ENCODE peak calls at places on chromosomes 5 and 9, in four cellular contexts. D is HCT116, B is K562, S is HepG2. Q is an unnamed sample.

GRCh38 chr9:80964951-80965350 is 724.4 kb downstream of the TLE1 start:
- DNase-seq in D (no peak), B (no peak), S (no peak), Q (no peak)

GRCh38 chr5:126339215-126339805 is 83.9 kb upstream of the GRAMD2B start:
- DNase-seq in D (peak; percentile 54), B (peak; percentile 53), S (peak; percentile 61), Q (no peak)

GRCh38 chr5:175596818-175597217 is 61.1 kb upstream of the HRH2 start:
- DNase-seq in D (no peak), B (no peak), S (no peak), Q (no peak)

GRCh38 chr9:92960561-92961290 is 13.4 kb downstream of the FGD3 start:
- DNase-seq in D (no peak), B (no peak), S (no peak), Q (no peak)

GRCh38 chr5:180598797-180599589 is 7.7 kb upstream of the SCGB3A1 start:
- DNase-seq in D (no peak), B (peak; percentile 13), S (no peak), Q (no peak)

GRCh38 chr5:138706655-138707480 is 46.4 kb upstream of the CTNNA1 start:
- DNase-seq in D (no peak), B (no peak), S (no peak), Q (no peak)

GRCh38 chr5:137515238-137515637 is 16.1 kb upstream of the SPOCK1 start:
- DNase-seq in D (no peak), B (no peak), S (no peak), Q (no peak)

GRCh38 chr5:1152771-1153282 is 41.0 kb upstream of the SLC12A7 start:
- DNase-seq in D (no peak), B (no peak), S (no peak), Q (no peak)

GRCh38 chr5:32298056-32298420 is 14.7 kb downstream of the MTMR12 start:
- DNase-seq in D (no peak), B (peak; percentile 15), S (no peak), Q (no peak)

GRCh38 chr9:68895741-68896478 is 118.0 kb downstream of the PRKACG start:
- DNase-seq in D (no peak), B (no peak), S (no peak), Q (no peak)

GRCh38 chr5:108028883-108029282 is 353.0 kb downstream of the FBXL17 start:
- DNase-seq in D (no peak), B (no peak), S (no peak), Q (no peak)

GRCh38 chr5:33850100-33850594 is 41.6 kb downstream of the ADAMTS12 start:
- DNase-seq in D (no peak), B (no peak), S (peak; percentile 3), Q (no peak)

GRCh38 chr5:6818594-6819512 is 105.6 kb downstream of the TENT4A start:
- DNase-seq in D (no peak), B (no peak), S (no peak), Q (no peak)

GRCh38 chr5:130155395-130155794 is 251.1 kb downstream of the CHSY3 start:
- DNase-seq in D (no peak), B (no peak), S (no peak), Q (no peak)

GRCh38 chr9:137866226-137867141 is 11.1 kb upstream of the CACNA1B start:
- DNase-seq in D (no peak), B (no peak), S (no peak), Q (no peak)

GRCh38 chr5:102815560-102816324 is 60.6 kb downstream of the PAM start:
- DNase-seq in D (no peak), B (no peak), S (no peak), Q (no peak)

GRCh38 chr9:30197954-30198353 is 2186.5 kb upstream of the ACO1 start:
- DNase-seq in D (no peak), B (no peak), S (peak; percentile 57), Q (no peak)

GRCh38 chr5:19002111-19002510 is 985.9 kb downstream of the CDH18 start:
- DNase-seq in D (no peak), B (no peak), S (no peak), Q (no peak)

DNA sequence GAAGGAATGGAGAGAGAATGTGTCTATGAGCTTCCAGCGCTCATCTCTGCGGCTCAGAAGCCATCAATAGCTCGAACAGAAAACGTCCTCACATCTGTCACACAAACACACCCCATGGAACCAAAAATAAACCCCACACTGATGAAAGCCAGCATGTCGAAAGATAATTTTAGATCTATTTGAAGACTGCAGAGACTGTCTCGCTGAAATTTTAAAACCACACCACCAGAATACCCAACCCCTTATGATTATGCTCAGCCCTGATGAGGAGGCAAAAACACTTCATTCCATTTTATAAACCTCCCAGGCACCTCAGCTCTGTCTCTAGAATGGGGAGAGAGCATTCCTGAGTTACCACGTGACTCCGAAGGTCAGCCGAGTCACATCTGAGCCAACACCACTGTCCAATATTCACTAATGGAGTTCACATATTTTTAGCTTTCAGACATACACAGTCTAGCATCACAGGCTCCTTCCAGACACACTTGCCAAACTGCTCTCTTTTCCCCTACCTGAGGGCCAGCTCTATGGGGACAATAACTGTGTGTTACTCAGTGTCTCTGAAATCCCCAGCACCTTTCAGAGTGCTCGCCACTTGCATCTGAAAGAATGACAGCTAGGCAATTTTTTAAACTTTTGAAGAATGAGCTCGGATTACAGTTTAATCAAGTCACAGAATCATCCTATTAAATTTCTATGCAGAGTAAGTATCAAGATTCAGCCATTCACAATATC is 63.2 kb downstream of the SERINC5 start:
- DNase-seq in D (no peak), B (no peak), S (peak; percentile 31), Q (no peak)
- TF ChIP-seq FOSL1 in D (no peak), B (no peak), S (no peak), Q (no peak)

GRCh38 chr5:88967633-88968585 is 84.9 kb upstream of the MEF2C start:
- DNase-seq in D (no peak), B (no peak), S (no peak), Q (no peak)

DNA sequence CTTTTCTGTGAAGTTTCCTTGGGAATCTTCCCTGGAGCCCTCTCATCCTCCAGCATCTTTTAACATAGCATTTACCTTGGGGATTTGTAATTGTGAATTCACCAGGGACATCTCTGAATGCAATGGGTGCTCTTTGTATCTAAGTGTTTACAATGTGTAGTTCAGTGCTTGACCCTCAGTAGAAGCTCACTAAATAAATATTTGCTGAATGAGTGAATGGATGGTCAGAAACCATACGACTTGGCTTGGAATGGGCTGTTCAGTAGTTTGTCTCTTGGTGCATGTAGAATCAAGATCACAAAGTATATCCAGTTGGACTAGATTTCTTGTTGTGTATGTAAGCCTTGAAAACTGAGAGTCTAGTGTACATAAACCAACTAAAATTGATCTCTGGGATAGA is 81.8 kb upstream of the MEF2C start:
- DNase-seq in D (no peak), B (no peak), S (peak; percentile 27), Q (no peak)
- TF ChIP-seq FOSL1 in D (no peak), B (no peak), S (no peak), Q (no peak)

GRCh38 chr5:135046661-135047346 is 12.8 kb upstream of the PITX1 start:
- DNase-seq in D (no peak), B (no peak), S (no peak), Q (no peak)
- TF ChIP-seq FOSL1 in D (no peak), B (no peak), S (no peak), Q (no peak)

GRCh38 chr9:86809151-86809550 is 138.2 kb downstream of the GAS1 start:
- DNase-seq in D (no peak), B (no peak), S (no peak), Q (no peak)
- TF ChIP-seq FOSL1 in D (no peak), B (no peak), S (no peak), Q (no peak)

GRCh38 chr9:99114846-99115500 is 10.1 kb downstream of the TGFBR1 start:
- DNase-seq in D (no peak), B (no peak), S (no peak), Q (no peak)

GRCh38 chr9:99121604-99122003 is 16.7 kb downstream of the TGFBR1 start:
- DNase-seq in D (no peak), B (no peak), S (no peak), Q (no peak)

GRCh38 chr9:99115947-99116543 is 11.1 kb downstream of the TGFBR1 start:
- DNase-seq in D (no peak), B (no peak), S (no peak), Q (no peak)

GRCh38 chr9:99120256-99120655 is 15.3 kb downstream of the TGFBR1 start:
- DNase-seq in D (no peak), B (no peak), S (no peak), Q (no peak)

GRCh38 chr9:99118782-99119466 is 14.0 kb downstream of the TGFBR1 start:
- DNase-seq in D (no peak), B (no peak), S (no peak), Q (no peak)
- TF ChIP-seq FOSL1 in D (no peak), B (no peak), S (no peak), Q (no peak)

GRCh38 chr9:90428517-90428916 is 214.1 kb downstream of the DIRAS2 start:
- DNase-seq in D (no peak), B (no peak), S (no peak), Q (no peak)
- TF ChIP-seq FOSL1 in D (no peak), B (no peak), S (no peak), Q (no peak)

GRCh38 chr5:72855821-72856220 is 39.4 kb downstream of the TNPO1 start:
- DNase-seq in D (no peak), B (no peak), S (no peak), Q (no peak)

GRCh38 chr5:72860499-72860898 is 44.0 kb downstream of the TNPO1 start:
- DNase-seq in D (no peak), B (no peak), S (no peak), Q (no peak)

GRCh38 chr5:72859127-72859526 is 42.7 kb downstream of the TNPO1 start:
- DNase-seq in D (no peak), B (no peak), S (no peak), Q (no peak)

GRCh38 chr5:72854419-72854818 is 38.0 kb downstream of the TNPO1 start:
- DNase-seq in D (no peak), B (no peak), S (no peak), Q (no peak)

GRCh38 chr5:72857396-72857795 is 40.9 kb downstream of the TNPO1 start:
- DNase-seq in D (no peak), B (no peak), S (no peak), Q (no peak)
- TF ChIP-seq FOSL1 in D (no peak), B (no peak), S (no peak), Q (no peak)

GRCh38 chr5:93623153-93623552 is 40.1 kb downstream of the NR2F1 start:
- DNase-seq in D (no peak), B (no peak), S (no peak), Q (no peak)

GRCh38 chr5:93621340-93621872 is 38.4 kb downstream of the NR2F1 start:
- DNase-seq in D (no peak), B (no peak), S (peak; percentile 20), Q (peak; percentile 87)

GRCh38 chr5:93622240-93622885 is 39.3 kb downstream of the NR2F1 start:
- DNase-seq in D (no peak), B (no peak), S (peak; percentile 46), Q (no peak)

GRCh38 chr5:93620487-93621339 is 37.7 kb downstream of the NR2F1 start:
- DNase-seq in D (peak; percentile 34), B (no peak), S (peak; percentile 50), Q (peak; percentile 72)
- TF ChIP-seq FOSL1 in D (peak; percentile 75), B (no peak), S (no peak), Q (peak; percentile 98)